ENCODE peak calls at places on chromosomes 16 and 17, in four cellular contexts. N is CD8-positive, alpha-beta T cell; S is adrenal gland; I is Peyer's patch. J is an unnamed sample.
A peak's percentile ranks its signal among the peaks of the same experiment; 100 is the strongest.

GRCh38 chr17:49681336-49681735 is 3.4 kb upstream of the SPOP start:
- DNase-seq in N (no peak), S (no peak), I (peak; percentile 22), J (no peak)

GRCh38 chr16:58022601-58023371 is 2.8 kb upstream of the MMP15 start:
- DNase-seq in N (no peak), S (peak; percentile 87), I (no peak), J (no peak)

GRCh38 chr17:83132251-83133081 is 53.1 kb downstream of the METRNL start:
- DNase-seq in N (no peak), S (no peak), I (peak; percentile 40), J (no peak)

GRCh38 chr16:15618392-15618791 is 24.6 kb downstream of the MARF1 start:
- DNase-seq in N (no peak), S (peak; percentile 73), I (no peak), J (no peak)

GRCh38 chr17:55426851-55427586 is 5.4 kb upstream of the MMD start:
- DNase-seq in N (no peak), S (no peak), I (no peak), J (no peak)

GRCh38 chr16:50607970-50608557 is 59.9 kb downstream of the NKD1 start:
- DNase-seq in N (no peak), S (no peak), I (no peak), J (no peak)

GRCh38 chr16:85441189-85441889 is 171.8 kb upstream of the GSE1 start:
- DNase-seq in N (peak; percentile 25), S (no peak), I (no peak), J (no peak)

GRCh38 chr16:57592591-57593003 is 35.8 kb upstream of the ADGRG1 start:
- DNase-seq in N (peak; percentile 73), S (no peak), I (peak; percentile 80), J (peak; percentile 65)

GRCh38 chr16:68985855-68986254 is 119.6 kb upstream of the HAS3 start:
- DNase-seq in N (no peak), S (no peak), I (no peak), J (no peak)

GRCh38 chr17:35236821-35237220 is 6.1 kb upstream of the SLFN5 start:
- DNase-seq in N (no peak), S (no peak), I (no peak), J (no peak)

GRCh38 chr17:74453665-74454196 is 12.7 kb upstream of the CD300A start:
- DNase-seq in N (no peak), S (peak; percentile 37), I (peak; percentile 93), J (no peak)

GRCh38 chr17:66351053-66351452 is 48.6 kb downstream of the PRKCA start:
- DNase-seq in N (no peak), S (peak; percentile 63), I (peak; percentile 74), J (no peak)

GRCh38 chr16:86946396-86946795 is 368.0 kb downstream of the FOXL1 start:
- DNase-seq in N (no peak), S (no peak), I (no peak), J (no peak)

GRCh38 chr17:81831957-81832607 is 1.0 kb downstream of the MCRIP1 start:
- DNase-seq in N (peak; percentile 52), S (no peak), I (no peak), J (no peak)

GRCh38 chr17:77887464-77888241 is 70.8 kb upstream of the TNRC6C start:
- DNase-seq in N (peak; percentile 86), S (peak; percentile 85), I (peak; percentile 84), J (no peak)

GRCh38 chr17:81265576-81265975 is 26.5 kb downstream of the NDUFAF8 start:
- DNase-seq in N (no peak), S (no peak), I (no peak), J (no peak)

GRCh38 chr16:71933913-71934696 is 38.8 kb downstream of the IST1 start:
- DNase-seq in N (no peak), S (no peak), I (no peak), J (no peak)

GRCh38 chr16:11370084-11370931 is 25.0 kb downstream of the RMI2 start:
- DNase-seq in N (no peak), S (peak; percentile 82), I (peak; percentile 83), J (no peak)

GRCh38 chr17:28404812-28405570 is 1.0 kb downstream of the SLC46A1 start:
- DNase-seq in N (no peak), S (peak; percentile 73), I (peak; percentile 57), J (no peak)

GRCh38 chr17:28406478-28406824 is 439 bp upstream of the SLC46A1 start:
- DNase-seq in N (no peak), S (peak; percentile 39), I (no peak), J (no peak)

GRCh38 chr17:28405632-28406477 is at the start of gene SLC46A1:
- DNase-seq in N (peak; percentile 42), S (peak; percentile 69), I (peak; percentile 74), J (no peak)

GRCh38 chr17:28407974-28408306 is 1.9 kb upstream of the SLC46A1 start:
- DNase-seq in N (no peak), S (no peak), I (no peak), J (no peak)

GRCh38 chr17:28407130-28407973 is 1.3 kb upstream of the SLC46A1 start:
- DNase-seq in N (no peak), S (no peak), I (no peak), J (no peak)
- TF ChIP-seq CTCF in N (no peak), S (no peak), I (no peak), J (no peak)

GRCh38 chr17:31453896-31454295 is 62.4 kb downstream of the RAB11FIP4 start:
- DNase-seq in N (no peak), S (no peak), I (no peak), J (no peak)

GRCh38 chr17:31448467-31449077 is 57.1 kb downstream of the RAB11FIP4 start:
- DNase-seq in N (no peak), S (no peak), I (no peak), J (no peak)

GRCh38 chr17:31452561-31453110 is 61.2 kb downstream of the RAB11FIP4 start:
- DNase-seq in N (no peak), S (no peak), I (no peak), J (no peak)

GRCh38 chr17:31449746-31450145 is 58.3 kb downstream of the RAB11FIP4 start:
- DNase-seq in N (no peak), S (no peak), I (no peak), J (no peak)

DNA sequence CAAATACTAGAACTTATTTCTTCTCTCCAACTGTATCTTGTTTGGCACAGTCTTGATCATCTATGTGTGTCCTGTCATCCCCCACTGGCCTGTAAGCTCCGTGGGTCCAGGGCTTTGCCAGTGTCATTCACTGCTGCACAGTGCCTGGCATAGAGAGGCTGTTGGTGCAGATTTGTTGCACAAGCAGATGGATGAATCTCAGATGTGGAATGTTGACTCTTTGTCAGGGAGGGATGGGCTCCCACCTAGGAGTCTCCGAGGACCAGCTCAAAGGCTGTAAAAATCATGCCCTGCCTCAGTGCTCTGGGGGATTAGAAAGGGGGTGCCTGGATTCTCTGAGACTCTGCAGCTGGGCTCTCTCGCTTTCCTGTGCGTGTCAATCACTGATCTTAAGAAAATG is 60.6 kb downstream of the RAB11FIP4 start:
- DNase-seq in N (no peak), S (no peak), I (no peak), J (no peak)
- TF ChIP-seq CTCF in N (no peak), S (no peak), I (no peak), J (no peak)

DNA sequence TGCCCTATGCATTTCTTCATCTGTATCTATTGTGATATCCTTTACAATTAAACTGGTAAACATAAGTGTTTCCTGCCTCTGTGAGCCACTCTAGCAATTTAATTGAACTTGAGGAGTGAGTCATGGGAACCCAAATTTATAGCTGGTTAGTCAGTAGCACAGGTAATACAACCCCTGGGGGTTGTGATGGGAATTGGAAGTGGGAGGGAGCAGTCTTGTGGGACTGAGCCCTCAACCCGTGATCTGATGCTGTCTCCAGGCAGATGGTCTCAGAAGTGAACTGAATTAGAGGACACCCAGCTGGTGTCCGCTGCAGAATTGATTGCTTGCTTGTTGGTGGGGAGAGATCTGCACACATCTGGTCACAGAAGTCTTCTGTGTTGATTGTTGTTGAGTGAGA is 7.7 kb upstream of the ST6GALNAC2 start:
- DNase-seq in N (no peak), S (no peak), I (no peak), J (no peak)
- TF ChIP-seq CTCF in N (no peak), S (no peak), I (no peak), J (no peak)

DNA sequence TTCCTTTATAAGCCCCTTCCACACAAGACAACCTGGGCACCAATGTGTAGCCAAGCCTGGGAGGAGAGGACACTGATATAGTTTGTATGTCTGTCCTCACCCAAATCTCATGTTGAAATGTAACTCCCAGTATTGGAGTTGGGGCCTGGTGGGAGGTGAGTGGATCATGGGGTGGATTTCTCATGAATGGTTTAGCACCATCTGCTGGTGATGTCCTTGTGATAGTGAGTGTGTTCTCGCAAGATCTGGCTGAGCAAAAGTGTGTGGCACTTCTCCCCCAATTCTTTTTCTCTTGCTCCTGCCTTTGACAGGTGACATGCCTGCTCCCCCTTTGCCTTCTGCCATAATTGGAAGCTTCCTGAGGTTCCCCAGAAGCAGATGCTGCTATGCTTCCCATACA is 135.8 kb downstream of the USP31 start:
- DNase-seq in N (no peak), S (no peak), I (no peak), J (no peak)
- TF ChIP-seq CTCF in N (no peak), S (no peak), I (no peak), J (no peak)

J was measured in osteocyte.